ENCODE peak calls at places on chromosomes 2 and 18, in ten cellular contexts. W, L, E, Y, X, T, S, Q, K and P are unnamed samples.

GRCh38 chr2:227703961-227704360 is 13.9 kb downstream of the SLC19A3 start:
- DNase-seq in W (no peak), Q (no peak), Y (no peak), S (no peak), E (no peak), K (no peak), X (peak; percentile 8), L (no peak), T (no peak), P (no peak)

GRCh38 chr2:152062130-152063091 is 36.4 kb downstream of the CACNB4 start:
- DNase-seq in Y (no peak), X (peak; percentile 45), T (no peak), S (no peak), Q (no peak), W (no peak), E (no peak), L (no peak), K (peak; percentile 31), P (peak; percentile 56)

GRCh38 chr18:51279367-51279984 is 82.0 kb upstream of the MEX3C start:
- DNase-seq in L (peak; percentile 7), E (no peak), K (no peak), Q (no peak), X (no peak), Y (no peak), T (no peak), W (no peak), S (no peak), P (no peak)

GRCh38 chr2:27916293-27917015 is 25.9 kb downstream of the BABAM2 start:
- DNase-seq in T (no peak), E (no peak), X (no peak), S (no peak), Y (no peak), L (peak; percentile 28), K (no peak), Q (no peak), W (no peak), P (no peak)

GRCh38 chr2:121868652-121869051 is 113.2 kb downstream of the TSN start:
- DNase-seq in E (no peak), T (no peak), L (no peak), Q (no peak), S (no peak), W (no peak), K (no peak), X (no peak), Y (no peak), P (no peak)

GRCh38 chr2:164847966-164848365 is 6.3 kb upstream of the COBLL1 start:
- DNase-seq in S (no peak), W (no peak), E (no peak), Q (no peak), Y (peak; percentile 45), T (no peak), X (no peak), L (no peak), K (no peak), P (no peak)

GRCh38 chr2:85589982-85590791 is 5.4 kb upstream of the RNF181 start:
- DNase-seq in Y (no peak), X (no peak), S (peak; percentile 74), Q (no peak), W (peak; percentile 24), E (no peak), K (peak; percentile 89), L (no peak), T (peak; percentile 35), P (peak; percentile 60)

GRCh38 chr2:238920053-238920452 is 72.2 kb downstream of the TWIST2 start:
- DNase-seq in S (no peak), K (no peak), Q (no peak), T (no peak), E (no peak), X (no peak), W (no peak), Y (no peak), L (no peak), P (no peak)

GRCh38 chr2:232839680-232840079 is 30.4 kb upstream of the SNORC start:
- DNase-seq in S (no peak), Y (no peak), K (no peak), W (peak; percentile 13), Q (no peak), L (peak; percentile 79), E (no peak), X (no peak), T (no peak), P (no peak)